ENCODE peak calls at places on chromosomes 6 and 20, in four cellular contexts. M is K562, N is HepG2, L is WTC11. K is an unnamed sample.

GRCh38 chr6:138538390-138539031 is 39.2 kb upstream of the NHSL1 start:
- DNase-seq in L (no peak), M (no peak), N (peak; percentile 86), K (no peak)

GRCh38 chr6:123925360-123925759 is 121.7 kb downstream of the NKAIN2 start:
- DNase-seq in N (no peak), M (no peak), L (no peak), K (no peak)

GRCh38 chr20:30612344-30612743 is 645.1 kb upstream of the DEFB115 start:
- DNase-seq in M (no peak), N (no peak), L (no peak), K (no peak)

GRCh38 chr6:33192671-33193602 is 670 bp upstream of the COL11A2 start:
- DNase-seq in N (no peak), L (peak; percentile 41), M (no peak), K (no peak)

GRCh38 chr6:30810813-30811329 is 66.5 kb upstream of the IER3 start:
- DNase-seq in L (no peak), N (no peak), M (no peak), K (no peak)

GRCh38 chr6:13275435-13275989 is 52.8 kb downstream of the TBC1D7 start:
- DNase-seq in M (peak; percentile 41), N (no peak), L (no peak), K (no peak)

GRCh38 chr20:32017711-32018251 is 7.5 kb downstream of the CCM2L start:
- DNase-seq in L (peak; percentile 93), N (peak; percentile 69), M (peak; percentile 76), K (peak; percentile 53)

GRCh38 chr6:137451926-137452325 is 42.3 kb downstream of the OLIG3 start:
- DNase-seq in M (no peak), N (no peak), L (no peak), K (no peak)

GRCh38 chr6:79946242-79946641 is 1.1 kb downstream of the ELOVL4 start:
- DNase-seq in M (no peak), L (peak; percentile 28), N (peak; percentile 25), K (peak; percentile 23)

GRCh38 chr6:44247338-44248302 is 719 bp downstream of the HSP90AB1 start:
- DNase-seq in M (peak; percentile 81), L (peak; percentile 41), N (peak; percentile 36), K (peak; percentile 63)

GRCh38 chr6:84410377-84410776 is 182.9 kb upstream of the CEP162 start:
- DNase-seq in N (no peak), L (no peak), M (no peak), K (no peak)

GRCh38 chr6:3529232-3529631 is 72.4 kb upstream of the SLC22A23 start:
- DNase-seq in N (no peak), M (no peak), L (no peak), K (no peak)

GRCh38 chr20:62303327-62304226 is 780 bp downstream of the ADRM1 start:
- DNase-seq in M (no peak), N (peak; percentile 89), L (no peak), K (no peak)

GRCh38 chr20:50202677-50203076 is 12.0 kb downstream of the CEBPB start:
- DNase-seq in N (no peak), L (no peak), M (no peak), K (no peak)

GRCh38 chr20:11447371-11448100 is 470.2 kb upstream of the BTBD3 start:
- DNase-seq in N (no peak), M (no peak), L (no peak), K (no peak)

GRCh38 chr6:113875470-113875869 is 18.3 kb downstream of the MARCKS start:
- DNase-seq in N (no peak), M (no peak), L (no peak), K (no peak)

GRCh38 chr6:157070403-157071107 is 252.8 kb downstream of the TMEM242 start:
- DNase-seq in L (no peak), M (no peak), N (no peak), K (no peak)

GRCh38 chr20:50303573-50304500 is 113.2 kb downstream of the CEBPB start:
- DNase-seq in L (no peak), N (peak; percentile 89), M (peak; percentile 56), K (no peak)

GRCh38 chr6:34132486-34133185 is 13.3 kb downstream of the GRM4 start:
- DNase-seq in M (peak; percentile 85), N (peak; percentile 17), L (peak; percentile 89), K (peak; percentile 21)

GRCh38 chr20:34301587-34302311 is 1.4 kb downstream of the AHCY start:
- DNase-seq in L (no peak), N (no peak), M (peak; percentile 30), K (no peak)

GRCh38 chr6:41634657-41635056 is 3.6 kb upstream of the MDFI start:
- DNase-seq in M (no peak), N (no peak), L (peak; percentile 36), K (no peak)

GRCh38 chr20:46027245-46027853 is 1.7 kb upstream of the SLC12A5 start:
- DNase-seq in N (peak; percentile 63), M (peak; percentile 51), L (peak; percentile 63), K (peak; percentile 55)

GRCh38 chr20:9573598-9573997 is 59.2 kb downstream of the LAMP5 start:
- DNase-seq in N (no peak), L (no peak), M (no peak), K (no peak)

GRCh38 chr20:57092112-57092899 is 174.1 kb downstream of the BMP7 start:
- DNase-seq in M (peak; percentile 80), L (peak; percentile 84), N (peak; percentile 48), K (peak; percentile 71)

GRCh38 chr6:13923527-13924145 is 1.1 kb upstream of the RNF182 start:
- DNase-seq in N (no peak), L (no peak), M (peak; percentile 45), K (no peak)

GRCh38 chr6:37485259-37485658 is 14.4 kb downstream of the CCDC167 start:
- DNase-seq in L (peak; percentile 34), M (peak; percentile 64), N (no peak), K (peak; percentile 27)

GRCh38 chr6:151962246-151962846 is 154.9 kb downstream of the ESR1 start:
- DNase-seq in M (no peak), L (no peak), N (peak; percentile 84), K (no peak)

GRCh38 chr6:108068618-108069017 is 5.9 kb downstream of the OSTM1 start:
- DNase-seq in M (no peak), L (no peak), N (no peak), K (no peak)

GRCh38 chr6:42131531-42131930 is 10.9 kb downstream of the C6orf132 start:
- DNase-seq in L (no peak), M (no peak), N (no peak), K (no peak)

GRCh38 chr6:150079604-150080003 is 10.7 kb upstream of the ULBP3 start:
- DNase-seq in L (no peak), N (no peak), M (no peak), K (no peak)

GRCh38 chr20:54217762-54218161 is 9.9 kb downstream of the PFDN4 start:
- DNase-seq in L (no peak), M (no peak), N (no peak), K (no peak)

GRCh38 chr6:170073846-170074245 is 217.0 kb downstream of the DLL1 start:
- DNase-seq in L (no peak), M (no peak), N (no peak), K (no peak)

DNA sequence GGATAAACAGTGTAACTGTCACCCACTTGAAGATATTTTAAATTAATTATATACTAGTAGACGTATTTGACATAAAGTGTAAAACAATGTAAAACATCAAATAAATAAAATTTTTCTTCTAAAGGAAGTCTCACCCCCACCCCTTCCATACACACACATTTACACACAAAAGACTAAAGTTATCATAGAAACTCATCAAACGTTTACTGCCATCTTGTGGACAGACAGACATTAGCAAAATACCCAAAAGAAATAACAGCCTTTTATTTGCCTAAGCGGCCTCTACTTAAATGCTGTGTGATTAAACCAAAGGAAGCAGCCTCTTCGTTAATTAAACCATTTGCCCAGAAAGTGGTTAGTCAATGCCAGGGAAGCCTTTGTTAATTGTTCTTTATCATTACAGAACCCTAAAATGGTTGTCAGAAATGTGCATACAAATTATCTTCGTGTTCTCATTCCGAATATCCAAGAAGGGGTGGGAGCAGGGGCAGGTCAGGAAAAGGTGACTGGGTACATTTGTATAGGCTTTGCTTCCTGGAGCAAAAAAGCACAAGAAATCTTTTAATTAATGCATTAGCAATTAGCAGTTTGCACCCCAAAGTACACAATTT is 176.2 kb upstream of the SASH1 start:
- DNase-seq in M (peak; percentile 60), N (peak; percentile 59), L (no peak), K (peak; percentile 57)
- TF ChIP-seq HMGXB4 in M (no peak), N (no peak), L (no peak), K (no peak)

GRCh38 chr6:158558415-158559306 is 1.2 kb upstream of the TMEM181 start:
- DNase-seq in N (no peak), M (no peak), L (no peak), K (no peak)

GRCh38 chr6:158560787-158561246 is 926 bp downstream of the TMEM181 start:
- DNase-seq in L (no peak), N (no peak), M (no peak), K (no peak)

GRCh38 chr6:158559895-158560786 is at the start of gene TMEM181:
- DNase-seq in N (peak; percentile 69), M (peak; percentile 97), L (peak; percentile 76), K (peak; percentile 57)

GRCh38 chr6:158557927-158558326 is 2.0 kb upstream of the TMEM181 start:
- DNase-seq in N (no peak), M (no peak), L (no peak), K (no peak)

GRCh38 chr6:158559338-158559894 is 475 bp upstream of the TMEM181 start:
- DNase-seq in M (no peak), L (no peak), N (no peak), K (no peak)
- TF ChIP-seq HMGXB4 in M (no peak), L (no peak), N (no peak), K (no peak)

GRCh38 chr20:3706774-3707507 is 5.5 kb downstream of the SIGLEC1 start:
- DNase-seq in N (no peak), M (no peak), L (no peak), K (no peak)
- TF ChIP-seq HMGXB4 in N (no peak), M (no peak), L (no peak), K (no peak)

GRCh38 chr6:159978291-159979135 is 9.6 kb downstream of the IGF2R start:
- DNase-seq in M (no peak), N (no peak), L (no peak), K (no peak)
- TF ChIP-seq HMGXB4 in M (no peak), N (no peak), L (no peak), K (no peak)

GRCh38 chr6:141562181-141562800 is 570.4 kb upstream of the GJE1 start:
- DNase-seq in L (peak; percentile 59), M (peak; percentile 10), N (no peak), K (no peak)
- TF ChIP-seq HMGXB4 in L (no peak), M (no peak), N (no peak), K (no peak)